ENCODE peak calls at places on chromosomes 3 and 15, in six cellular contexts. O is neuronal stem cell, P is mesenchymal stem cell, W is H9, L is H1, J is trophoblast cell. B is an unnamed sample.

GRCh38 chr15:26838742-26839460 is 28.0 kb upstream of the GABRA5 start:
- DNase-seq in O (peak), P (no peak), W (peak), L (peak), J (no peak), B (no peak)

GRCh38 chr15:89070197-89071124 is 17.8 kb upstream of the ABHD2 start:
- DNase-seq in O (no peak), P (no peak), W (no peak), L (no peak), J (peak), B (no peak)

GRCh38 chr3:71083726-71084131 is 499.8 kb downstream of the FOXP1 start:
- DNase-seq in O (no peak), P (no peak), W (no peak), L (no peak), J (no peak), B (no peak)

GRCh38 chr15:100733786-100734185 is 131.4 kb downstream of the ASB7 start:
- DNase-seq in O (no peak), P (peak), W (no peak), L (no peak), J (no peak), B (peak)

GRCh38 chr3:172341482-172342059 is 106.7 kb downstream of the GHSR start:
- DNase-seq in O (peak), P (peak), W (no peak), L (no peak), J (peak), B (peak)

GRCh38 chr15:47507221-47507985 is 209.9 kb upstream of the SEMA6D start:
- DNase-seq in O (no peak), P (no peak), W (no peak), L (no peak), J (no peak), B (no peak)

GRCh38 chr3:190531406-190531805 is 17.5 kb downstream of the IL1RAP start:
- DNase-seq in O (no peak), P (peak), W (no peak), L (no peak), J (no peak), B (peak)

GRCh38 chr3:108345492-108346205 is 49.3 kb downstream of the HHLA2 start:
- DNase-seq in O (no peak), P (no peak), W (no peak), L (no peak), J (no peak), B (peak)

GRCh38 chr3:52216585-52217408 is 8.6 kb downstream of the TLR9 start:
- DNase-seq in O (no peak), P (peak), W (peak), L (no peak), J (no peak), B (peak)

GRCh38 chr3:127483902-127484591 is 106.5 kb downstream of the TPRA1 start:
- DNase-seq in O (no peak), P (no peak), W (peak), L (no peak), J (no peak), B (no peak)

GRCh38 chr3:66153471-66153870 is 67.3 kb upstream of the SLC25A26 start:
- DNase-seq in O (no peak), P (no peak), W (no peak), L (no peak), J (peak), B (no peak)

GRCh38 chr3:53999725-54000124 is 108.1 kb upstream of the SELENOK start:
- DNase-seq in O (no peak), P (no peak), W (no peak), L (no peak), J (no peak), B (no peak)

GRCh38 chr3:49295489-49296058 is 18.5 kb upstream of the C3orf62 start:
- DNase-seq in O (no peak), P (peak), W (no peak), L (no peak), J (peak), B (peak)

GRCh38 chr3:197278933-197279332 is 19.5 kb downstream of the DLG1 start:
- DNase-seq in O (no peak), P (no peak), W (no peak), L (no peak), J (no peak), B (no peak)

GRCh38 chr3:192571197-192571791 is 156.0 kb downstream of the FGF12 start:
- DNase-seq in O (no peak), P (no peak), W (peak), L (no peak), J (no peak), B (peak)

DNA sequence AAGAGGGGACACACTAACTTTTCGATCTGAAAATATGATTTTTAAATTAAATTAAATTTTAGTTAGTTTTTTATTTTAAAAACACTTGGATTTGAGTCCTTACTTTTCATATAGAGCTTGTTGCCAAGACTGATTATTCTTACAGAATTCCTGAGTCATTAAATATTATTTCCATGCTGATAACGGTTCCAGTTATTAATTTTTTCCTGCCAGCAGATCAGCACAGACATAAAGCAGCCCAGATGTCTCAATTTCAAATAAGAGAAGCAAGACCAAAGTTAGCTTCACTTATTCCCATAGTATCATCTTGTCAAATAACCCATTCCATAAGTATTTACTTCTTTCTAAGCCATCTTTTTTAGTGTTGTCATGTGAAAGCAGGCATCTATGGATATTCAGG is 75.3 kb downstream of the SSR3 start:
- DNase-seq in O (no peak), P (no peak), W (no peak), L (no peak), J (no peak), B (no peak)
- H3K14ac ChIP-seq in O (no peak), P (no peak), W (no peak), L (no peak), J (no peak), B (no peak)

GRCh38 chr15:29638781-29639180 is 183.5 kb downstream of the TJP1 start:
- DNase-seq in O (no peak), P (no peak), W (no peak), L (no peak), J (no peak), B (peak)

GRCh38 chr15:29638011-29638410 is 184.3 kb downstream of the TJP1 start:
- DNase-seq in O (no peak), P (no peak), W (no peak), L (no peak), J (no peak), B (no peak)

GRCh38 chr15:29637555-29637954 is 184.7 kb downstream of the TJP1 start:
- DNase-seq in O (no peak), P (no peak), W (no peak), L (no peak), J (no peak), B (no peak)

GRCh38 chr15:29636140-29636539 is 186.1 kb downstream of the TJP1 start:
- DNase-seq in O (no peak), P (no peak), W (no peak), L (no peak), J (no peak), B (no peak)

GRCh38 chr15:29636921-29637320 is 185.3 kb downstream of the TJP1 start:
- DNase-seq in O (no peak), P (no peak), W (no peak), L (no peak), J (no peak), B (no peak)
- H3K14ac ChIP-seq in O (no peak), P (no peak), W (no peak), L (no peak), J (no peak), B (no peak)

DNA sequence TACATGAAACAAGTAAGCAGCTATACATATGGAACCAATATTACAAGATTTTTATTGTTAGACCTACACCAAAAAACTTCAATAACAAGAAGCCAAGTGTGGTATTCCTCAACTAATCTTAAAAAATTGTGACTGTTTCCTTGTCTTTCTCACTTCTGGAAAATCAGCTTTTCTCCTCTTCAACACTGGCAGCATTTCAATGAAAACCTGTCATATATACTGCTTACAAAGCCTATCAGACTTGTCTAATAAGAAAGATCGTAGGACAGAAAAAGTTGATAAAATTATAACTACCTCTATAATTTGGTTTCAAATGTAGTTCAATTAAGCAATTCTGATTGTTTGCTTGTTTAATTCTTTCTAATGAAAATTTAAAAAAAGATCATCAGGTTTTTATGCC is 55.1 kb downstream of the CBLB start:
- DNase-seq in O (no peak), P (no peak), W (no peak), L (no peak), J (no peak), B (no peak)
- H3K14ac ChIP-seq in O (no peak), P (no peak), W (no peak), L (no peak), J (no peak), B (no peak)

DNA sequence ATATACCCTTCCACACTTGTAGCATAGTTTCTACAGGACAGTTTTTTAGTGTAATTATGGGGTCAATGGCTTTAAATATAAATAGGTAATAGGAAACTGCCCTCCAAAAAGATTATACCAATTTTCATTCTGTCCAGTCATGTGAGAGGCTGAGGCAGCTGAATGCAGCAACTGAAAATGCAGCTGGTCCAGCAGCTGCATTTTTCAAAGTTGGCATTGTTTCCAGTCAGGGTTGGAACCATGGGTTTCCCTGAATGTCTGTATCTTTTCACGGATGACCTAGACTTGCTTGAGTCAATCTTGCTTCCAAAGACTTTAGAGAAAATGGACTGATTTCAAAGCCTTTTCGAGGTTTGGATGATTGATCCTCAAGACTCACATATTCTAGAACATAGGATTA is 9.9 kb upstream of the KNL1 start:
- DNase-seq in O (no peak), P (no peak), W (no peak), L (no peak), J (no peak), B (no peak)
- H3K14ac ChIP-seq in O (no peak), P (no peak), W (no peak), L (no peak), J (no peak), B (no peak)

GRCh38 chr15:61653110-61653509 is 407.1 kb downstream of the VPS13C start:
- DNase-seq in O (no peak), P (no peak), W (peak), L (no peak), J (no peak), B (no peak)
- H3K14ac ChIP-seq in O (no peak), P (no peak), W (no peak), L (no peak), J (no peak), B (no peak)

GRCh38 chr15:69484837-69485236 is 32.2 kb downstream of the RPLP1 start:
- DNase-seq in O (no peak), P (no peak), W (no peak), L (no peak), J (no peak), B (no peak)
- H3K14ac ChIP-seq in O (no peak), P (no peak), W (no peak), L (no peak), J (no peak), B (no peak)

GRCh38 chr3:141147657-141148056 is 84.0 kb upstream of the PXYLP1 start:
- DNase-seq in O (no peak), P (no peak), W (no peak), L (no peak), J (peak), B (no peak)
- H3K14ac ChIP-seq in O (no peak), P (no peak), W (no peak), L (no peak), J (no peak), B (no peak)

DNA sequence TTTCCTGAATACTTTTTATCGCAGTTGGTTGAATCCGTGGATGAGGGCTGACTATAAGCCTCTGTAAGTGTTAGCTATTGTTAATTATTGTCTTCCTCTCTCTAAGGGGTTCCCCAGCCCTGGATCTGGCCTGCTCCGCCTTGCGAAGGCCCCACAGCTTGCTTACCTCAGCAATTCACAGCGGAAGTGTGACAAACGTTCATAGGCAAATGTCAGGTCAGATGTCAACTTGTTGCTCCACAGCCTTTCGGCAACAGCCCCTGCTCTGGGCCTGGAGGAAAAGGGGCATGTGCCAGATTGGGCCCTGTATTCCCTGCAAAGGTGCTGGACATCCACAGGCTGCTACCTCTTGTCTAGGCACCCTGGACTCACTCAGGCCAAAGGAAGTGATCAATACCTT is 25.3 kb upstream of the CELF6 start:
- DNase-seq in O (no peak), P (no peak), W (no peak), L (no peak), J (no peak), B (no peak)
- H3K14ac ChIP-seq in O (no peak), P (no peak), W (no peak), L (no peak), J (no peak), B (no peak)